ENCODE peak calls at places on chromosomes 13 and 19, in four cellular contexts. L is IMR-90; B is Peyer's patch; Z is CD4-positive, alpha-beta memory T cell. C is an unnamed sample.

GRCh38 chr19:507286-508203 is at the start of gene TPGS1:
- DNase-seq in B (peak; percentile 94), L (peak; percentile 100), Z (no peak), C (peak; percentile 66)

GRCh38 chr19:55546822-55547614 is 1.7 kb upstream of the SBK3 start:
- DNase-seq in L (peak; percentile 84), B (no peak), Z (no peak), C (no peak)

GRCh38 chr19:40257096-40257517 is 28.0 kb downstream of the AKT2 start:
- DNase-seq in L (no peak), B (no peak), Z (no peak), C (no peak)

GRCh38 chr19:35557539-35558399 is 5.7 kb downstream of the ATP4A start:
- DNase-seq in L (peak; percentile 33), Z (peak; percentile 25), B (no peak), C (no peak)

GRCh38 chr13:42049454-42049780 is 969 bp downstream of the DGKH start:
- DNase-seq in B (no peak), L (no peak), Z (no peak), C (no peak)

GRCh38 chr19:49861127-49861526 is 6.2 kb downstream of the PNKP start:
- DNase-seq in Z (no peak), L (no peak), B (peak; percentile 70), C (no peak)

GRCh38 chr19:15177269-15178116 is 23.3 kb downstream of the NOTCH3 start:
- DNase-seq in Z (peak; percentile 80), B (peak; percentile 87), L (peak; percentile 64), C (peak; percentile 80)

GRCh38 chr19:55487884-55488687 is at the start of gene SSC5D:
- DNase-seq in Z (no peak), B (no peak), L (peak; percentile 26), C (no peak)

GRCh38 chr13:25453966-25454365 is 82.2 kb downstream of the ATP8A2 start:
- DNase-seq in Z (no peak), B (no peak), L (no peak), C (no peak)

GRCh38 chr13:94243551-94243950 is 235.9 kb downstream of the DCT start:
- DNase-seq in B (no peak), L (no peak), Z (no peak), C (no peak)

GRCh38 chr13:36904219-36904618 is 15.8 kb downstream of the SMAD9 start:
- DNase-seq in Z (no peak), B (no peak), L (no peak), C (no peak)

GRCh38 chr13:26529441-26529840 is 28.0 kb upstream of the WASF3 start:
- DNase-seq in B (no peak), L (peak; percentile 74), Z (no peak), C (no peak)

GRCh38 chr19:47582320-47582909 is 9.5 kb upstream of the ZNF541 start:
- DNase-seq in Z (no peak), L (peak; percentile 85), B (no peak), C (no peak)

GRCh38 chr19:30755581-30755980 is 383.4 kb downstream of the ZNF536 start:
- DNase-seq in Z (no peak), L (no peak), B (no peak), C (no peak)

GRCh38 chr19:55418185-55418584 is 10.6 kb upstream of the UBE2S start:
- DNase-seq in L (peak; percentile 91), Z (peak; percentile 54), B (no peak), C (peak; percentile 42)

GRCh38 chr13:113923376-113924063 is 50.4 kb downstream of the C13orf46 start:
- DNase-seq in B (no peak), L (no peak), Z (no peak), C (no peak)

GRCh38 chr13:40592035-40592434 is 74.4 kb downstream of the FOXO1 start:
- DNase-seq in L (no peak), B (no peak), Z (no peak), C (no peak)

GRCh38 chr13:113759525-113760137 is 605 bp downstream of the TMEM255B start:
- DNase-seq in B (no peak), L (peak; percentile 9), Z (no peak), C (no peak)

GRCh38 chr19:1947651-1948209 is 6.8 kb downstream of the CSNK1G2 start:
- DNase-seq in L (no peak), B (no peak), Z (no peak), C (no peak)

GRCh38 chr13:26719356-26719945 is 41.1 kb downstream of the GPR12 start:
- DNase-seq in L (peak; percentile 4), B (no peak), Z (no peak), C (no peak)

GRCh38 chr19:50835103-50835784 is 1.9 kb upstream of the KLK15 start:
- DNase-seq in L (no peak), Z (no peak), B (no peak), C (no peak)

GRCh38 chr13:109945206-109945960 is 159.0 kb upstream of the IRS2 start:
- DNase-seq in B (no peak), Z (no peak), L (peak; percentile 79), C (no peak)

GRCh38 chr13:78659450-78660110 is 625 bp upstream of the OBI1 start:
- DNase-seq in L (peak; percentile 1), B (no peak), Z (peak; percentile 12), C (no peak)

GRCh38 chr13:51523082-51523518 is 61.2 kb upstream of the WDFY2 start:
- DNase-seq in L (peak; percentile 69), B (no peak), Z (peak; percentile 23), C (no peak)

GRCh38 chr19:54379187-54379678 is 14.5 kb upstream of the LAIR1 start:
- DNase-seq in B (no peak), L (no peak), Z (no peak), C (no peak)
- H3K4me1 ChIP-seq in B (no peaks in the 10 kb centered on the region), L (no peaks in the 10 kb centered on the region), Z (peaks cover 56% of the 10 kb centered on the region), C (peaks cover 47% of the 10 kb centered on the region)

DNA sequence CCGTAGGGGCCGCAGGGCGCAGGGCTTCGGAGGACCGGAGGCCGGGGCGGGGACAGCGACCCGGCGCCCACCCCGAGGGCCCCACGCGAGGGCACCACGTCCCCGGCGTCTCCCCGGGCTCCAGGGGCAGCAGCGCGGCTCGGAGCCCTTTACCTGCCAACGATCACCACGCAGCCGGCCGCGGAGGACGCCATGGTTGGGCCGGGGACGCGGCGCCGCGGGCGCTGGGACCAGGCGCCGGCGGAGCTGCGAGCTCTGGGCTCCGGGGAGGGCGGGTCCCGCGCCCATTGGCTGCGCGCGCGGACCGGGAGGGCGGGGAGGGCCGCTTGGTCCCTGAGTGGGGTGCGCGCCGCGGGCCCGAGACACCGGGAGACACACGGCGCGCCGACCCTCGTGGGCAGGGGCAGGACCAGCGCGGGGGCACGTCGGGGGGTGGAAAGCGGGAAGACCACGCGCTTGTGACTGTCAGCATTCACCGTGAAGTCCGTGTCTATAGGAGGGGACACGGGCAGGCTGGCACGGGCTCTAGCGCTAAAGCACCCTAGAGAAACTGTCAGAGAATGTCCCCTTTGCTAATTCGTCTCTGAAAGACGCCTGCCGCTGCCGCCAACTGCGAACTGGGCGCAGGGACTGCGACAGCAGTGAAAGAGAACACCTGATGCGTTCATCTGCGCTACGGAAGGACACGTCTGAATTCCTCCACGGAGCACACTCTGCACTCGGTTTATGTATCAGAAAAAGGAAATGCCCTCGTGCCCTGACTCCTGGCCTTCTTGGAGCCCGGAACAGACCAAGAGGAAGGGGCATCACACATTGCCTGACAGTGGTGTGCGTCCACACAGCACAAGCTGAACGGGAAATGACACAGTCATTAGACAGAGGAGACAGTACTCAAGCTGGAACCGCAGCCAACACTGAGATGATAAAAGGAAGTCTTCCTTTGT is at the start of gene CRYL1:
- DNase-seq in Z (peak; percentile 72), B (peak; percentile 90), L (peak; percentile 73), C (peak; percentile 74)
- H3K27ac ChIP-seq in Z (peak within 1 kb of the TSS; percentile 73), B (peak within 1 kb of the TSS; percentile 93), L (peak within 1 kb of the TSS; percentile 59), C (peak within 1 kb of the TSS; percentile 88)

GRCh38 chr13:20193924-20194631 is 1.3 kb upstream of the GJB2 start:
- DNase-seq in B (no peak), Z (no peak), L (no peak), C (peak; percentile 29)
- H3K27me3 ChIP-seq in B (peaks cover 16% of the 10 kb centered on the region), Z (peaks cover 48% of the 10 kb centered on the region), L (peaks cover 62% of the 10 kb centered on the region), C (peaks cover 56% of the 10 kb centered on the region)

GRCh38 chr19:2962018-2962670 is 15.2 kb upstream of the TLE6 start:
- DNase-seq in Z (peak; percentile 80), L (peak; percentile 89), B (no peak), C (peak; percentile 80)

GRCh38 chr19:2964874-2965273 is 12.5 kb upstream of the TLE6 start:
- DNase-seq in Z (no peak), L (no peak), B (no peak), C (no peak)

GRCh38 chr19:2960120-2960519 is 15.3 kb upstream of the ZNF77 start:
- DNase-seq in Z (no peak), L (no peak), B (no peak), C (no peak)

GRCh38 chr19:2967972-2968371 is 9.4 kb upstream of the TLE6 start:
- DNase-seq in L (no peak), Z (no peak), B (no peak), C (no peak)

GRCh38 chr19:2963122-2963521 is 14.2 kb upstream of the TLE6 start:
- DNase-seq in B (no peak), Z (no peak), L (no peak), C (no peak)
- H3K4me1 ChIP-seq in B (no peaks in the 10 kb centered on the region), Z (no peaks in the 10 kb centered on the region), L (no peaks in the 10 kb centered on the region), C (peaks cover 4% of the 10 kb centered on the region)

GRCh38 chr19:11639245-11639601 is 41.9 kb downstream of the ZNF627 start:
- DNase-seq in B (no peak), Z (no peak), L (no peak), C (no peak)

DNA sequence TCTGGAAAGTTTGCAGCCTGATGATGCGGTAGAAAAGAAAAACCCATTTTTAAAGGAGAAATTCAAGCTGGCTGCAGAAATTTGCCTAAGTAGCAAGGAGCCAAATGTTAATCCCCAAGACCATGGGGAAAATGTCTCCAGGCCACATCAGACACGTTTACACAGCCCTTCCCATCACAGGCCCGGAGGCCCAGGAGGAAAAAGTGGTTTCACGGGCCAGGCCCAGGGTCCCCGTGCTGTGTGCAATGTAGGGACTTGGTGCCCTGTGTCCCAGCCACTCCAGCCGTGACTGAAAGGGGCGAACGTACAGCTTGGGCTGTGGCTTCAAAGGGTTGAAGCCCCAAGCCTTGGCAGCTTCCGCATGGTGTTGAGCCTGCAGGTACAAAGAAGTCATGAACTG is 35.9 kb downstream of the ZNF627 start:
- DNase-seq in L (no peak), Z (no peak), B (no peak), C (no peak)
- H3K27ac ChIP-seq in L (no peak overlapping the region), Z (no peak overlapping the region), B (no peak overlapping the region), C (no peak overlapping the region)

C was measured in CD8-positive, alpha-beta memory T cell.